ENCODE peak calls at places on chromosomes 12 and 14, in ten cellular contexts. Q is sigmoid colon, K is HCT116, S is transverse colon, M is stomach, P is suprapubic skin, R is vagina, Y is K562, J is GM12878, G is H1. I is an unnamed sample.

GRCh38 chr12:80622271-80622670 is 85.2 kb upstream of the MYF6 start:
- DNase-seq in Q (no peak), K (no peak), S (no peak), M (no peak), P (no peak), R (no peak), Y (no peak), J (no peak), G (no peak), I (no peak)

GRCh38 chr12:124295431-124296058 is 652 bp downstream of the RFLNA start:
- DNase-seq in Q (no peak), K (no peak), S (no peak), M (no peak), P (no peak), R (no peak), Y (no peak), J (no peak), G (peak), I (no peak)

GRCh38 chr12:46926536-46926935 is 100.7 kb upstream of the SLC38A4 start:
- DNase-seq in Q (no peak), K (no peak), S (no peak), M (no peak), P (no peak), R (no peak), Y (no peak), J (no peak), G (no peak), I (no peak)

GRCh38 chr12:4438834-4439596 is 6.6 kb downstream of the FGF6 start:
- DNase-seq in Q (no peak), K (no peak), S (no peak), M (no peak), P (no peak), R (no peak), Y (no peak), J (no peak), G (peak), I (no peak)

GRCh38 chr14:36069535-36069900 is 107.0 kb downstream of the PTCSC3 start:
- DNase-seq in Q (no peak), K (peak), S (no peak), M (peak), P (no peak), R (no peak), Y (peak), J (no peak), G (peak), I (no peak)

GRCh38 chr14:69643430-69644200 is 32.2 kb downstream of the SUSD6 start:
- DNase-seq in Q (peak), K (peak), S (peak), M (peak), P (no peak), R (no peak), Y (no peak), J (no peak), G (no peak), I (peak)

GRCh38 chr14:28678887-28679286 is 87.7 kb upstream of the FOXG1 start:
- DNase-seq in Q (no peak), K (no peak), S (no peak), M (no peak), P (no peak), R (no peak), Y (no peak), J (no peak), G (no peak), I (no peak)

GRCh38 chr14:69647216-69647615 is 35.8 kb downstream of the SUSD6 start:
- DNase-seq in Q (no peak), K (no peak), S (no peak), M (no peak), P (no peak), R (no peak), Y (no peak), J (no peak), G (no peak), I (no peak)

GRCh38 chr14:55535521-55536207 is 44.3 kb upstream of the KTN1 start:
- DNase-seq in Q (no peak), K (no peak), S (no peak), M (no peak), P (no peak), R (no peak), Y (no peak), J (no peak), G (no peak), I (no peak)

GRCh38 chr14:89198544-89199329 is 218.3 kb downstream of the FOXN3 start:
- DNase-seq in Q (no peak), K (no peak), S (no peak), M (peak), P (no peak), R (no peak), Y (no peak), J (no peak), G (no peak), I (no peak)
- TF ChIP-seq POLR2A in Q (no peak), K (no peak), S (no peak), M (no peak), P (no peak), R (no peak), Y (no peak), J (no peak), G (no peak), I (no peak)

DNA sequence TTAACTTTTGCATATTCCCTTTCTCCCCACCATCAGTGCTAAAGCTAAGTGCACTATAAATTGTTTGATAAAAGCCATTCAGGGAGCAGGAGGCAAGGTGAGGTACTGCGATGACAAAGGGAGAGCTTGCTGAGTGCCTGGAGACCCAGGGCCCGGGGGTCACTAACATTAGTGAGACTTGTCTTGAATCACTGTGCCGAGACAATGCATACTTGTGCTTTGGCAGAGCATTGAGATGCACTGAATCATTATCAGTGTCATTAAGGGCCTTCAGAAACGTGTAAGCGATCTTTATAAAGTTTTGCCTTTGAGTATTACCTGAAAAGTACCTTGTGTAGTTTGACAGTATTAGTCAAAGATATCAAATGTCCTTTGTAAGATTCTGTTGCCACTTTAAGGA is 447.5 kb downstream of the PCNX1 start:
- DNase-seq in Q (no peak), K (no peak), S (no peak), M (no peak), P (no peak), R (no peak), Y (no peak), J (no peak), G (no peak), I (no peak)
- H3K4me3 ChIP-seq in Q (no peak), K (no peak), S (no peak), M (no peak), P (no peak), R (no peak), Y (no peak), J (no peak), G (no peak), I (no peak)

GRCh38 chr12:127145929-127146789 is 1120.8 kb upstream of the TMEM132C start:
- DNase-seq in Q (peak), K (peak), S (peak), M (peak), P (peak), R (no peak), Y (peak), J (no peak), G (no peak), I (no peak)
- TF ChIP-seq POLR2AphosphoS5 in Q (peak), K (peak), S (peak), M (peak), P (no peak), R (peak), Y (peak), J (no peak), G (no peak), I (no peak)

DNA sequence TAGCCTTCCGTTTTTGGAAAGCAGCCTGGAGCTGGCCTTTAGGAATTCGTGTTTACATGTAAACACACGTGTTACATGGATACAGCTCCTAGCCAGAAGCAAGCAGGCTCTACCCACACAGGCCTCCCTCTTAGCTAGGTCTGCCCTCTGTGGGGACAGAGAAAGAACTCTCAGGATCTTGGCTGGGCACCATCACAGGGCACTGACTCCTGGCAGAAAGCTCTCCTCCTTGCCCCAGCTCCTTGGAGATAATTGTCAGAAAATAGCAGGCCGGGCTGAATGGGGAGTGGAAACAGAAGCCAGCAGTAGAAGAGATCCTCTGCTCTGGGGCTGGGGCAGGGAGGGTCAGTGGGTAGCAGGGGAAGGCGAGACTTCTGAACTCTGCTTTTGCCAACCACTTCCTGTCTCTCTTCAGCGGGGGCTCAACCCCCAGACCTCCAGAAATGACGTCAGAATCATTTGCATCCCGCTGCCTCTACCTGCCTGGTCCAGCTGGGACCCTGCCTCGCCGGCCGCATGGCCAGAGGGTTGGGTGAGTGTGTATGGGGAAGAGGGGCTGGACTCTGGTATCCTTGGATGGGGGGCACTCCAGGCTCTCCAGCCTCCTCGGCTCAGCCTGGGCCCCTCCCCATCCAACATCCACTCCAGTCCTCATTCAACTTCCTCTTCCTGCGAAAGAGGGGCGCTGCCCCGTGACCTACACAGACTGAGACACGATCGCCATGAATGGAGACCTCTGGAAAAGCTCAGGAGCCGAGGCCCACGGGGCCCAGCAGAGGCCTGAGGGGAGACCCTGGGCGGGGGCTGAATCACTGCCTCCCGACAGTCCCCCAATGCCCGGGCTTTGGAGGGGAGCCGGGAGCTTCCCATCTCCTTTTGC is 650 bp upstream of the HOXC4 start:
- DNase-seq in Q (no peak), K (no peak), S (no peak), M (no peak), P (no peak), R (no peak), Y (no peak), J (peak), G (no peak), I (no peak)
- TF ChIP-seq POLR2A in Q (no peak), K (no peak), S (no peak), M (no peak), P (no peak), R (no peak), Y (no peak), J (peak), G (no peak), I (no peak)

GRCh38 chr12:106341086-106341879 is 16.3 kb upstream of the POLR3B start:
- DNase-seq in Q (no peak), K (no peak), S (no peak), M (no peak), P (no peak), R (no peak), Y (no peak), J (no peak), G (no peak), I (no peak)

GRCh38 chr12:106345739-106346138 is 11.8 kb upstream of the POLR3B start:
- DNase-seq in Q (no peak), K (peak), S (no peak), M (peak), P (no peak), R (no peak), Y (peak), J (no peak), G (no peak), I (no peak)

GRCh38 chr12:106342397-106343212 is 14.9 kb upstream of the POLR3B start:
- DNase-seq in Q (peak), K (no peak), S (peak), M (peak), P (peak), R (no peak), Y (no peak), J (no peak), G (no peak), I (no peak)

GRCh38 chr12:106348411-106348810 is 9.1 kb upstream of the POLR3B start:
- DNase-seq in Q (no peak), K (no peak), S (no peak), M (no peak), P (no peak), R (no peak), Y (no peak), J (no peak), G (no peak), I (no peak)

GRCh38 chr12:106343213-106343509 is 14.4 kb upstream of the POLR3B start:
- DNase-seq in Q (no peak), K (no peak), S (no peak), M (no peak), P (no peak), R (no peak), Y (no peak), J (no peak), G (no peak), I (no peak)
- H3K4me3 ChIP-seq in Q (no peak), K (peak), S (no peak), M (no peak), P (peak), R (peak), Y (no peak), J (no peak), G (no peak), I (no peak)

GRCh38 chr12:64178122-64178521 is 44.0 kb downstream of the KICS2 start:
- DNase-seq in Q (no peak), K (no peak), S (no peak), M (no peak), P (no peak), R (no peak), Y (no peak), J (no peak), G (no peak), I (no peak)
- TF ChIP-seq POLR2AphosphoS5 in Q (no peak), K (no peak), S (no peak), M (no peak), P (no peak), R (no peak), Y (no peak), J (no peak), G (no peak), I (no peak)

DNA sequence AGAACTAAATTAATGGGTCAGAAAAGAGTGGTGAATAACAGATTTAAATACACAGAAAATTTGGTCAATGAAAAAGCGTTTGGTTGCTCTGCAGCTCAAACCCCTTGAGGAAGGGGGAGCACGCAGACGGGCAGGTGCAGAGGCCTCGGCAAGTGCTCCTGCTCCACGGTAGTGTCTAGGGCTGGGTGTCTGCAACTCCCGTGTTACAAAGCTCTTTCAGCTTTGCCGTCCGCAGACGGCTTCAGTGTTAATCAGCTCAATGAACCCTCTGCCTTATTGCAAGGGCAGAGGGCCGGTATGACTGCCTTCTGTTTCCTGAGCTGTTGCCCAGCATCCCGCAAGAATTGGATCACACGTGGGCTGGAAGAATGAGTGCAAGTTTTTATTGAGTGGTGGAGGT is 125.7 kb upstream of the TRHDE start:
- DNase-seq in Q (no peak), K (no peak), S (no peak), M (no peak), P (no peak), R (no peak), Y (no peak), J (no peak), G (no peak), I (no peak)
- TF ChIP-seq POLR2A in Q (no peak), K (no peak), S (no peak), M (no peak), P (no peak), R (no peak), Y (no peak), J (no peak), G (no peak), I (no peak)

GRCh38 chr12:113097716-113098427 is 37.7 kb downstream of the RASAL1 start:
- DNase-seq in Q (no peak), K (no peak), S (no peak), M (no peak), P (no peak), R (no peak), Y (peak), J (no peak), G (peak), I (peak)
- H3K4me3 ChIP-seq in Q (no peak), K (no peak), S (no peak), M (no peak), P (no peak), R (no peak), Y (no peak), J (no peak), G (no peak), I (peak)

DNA sequence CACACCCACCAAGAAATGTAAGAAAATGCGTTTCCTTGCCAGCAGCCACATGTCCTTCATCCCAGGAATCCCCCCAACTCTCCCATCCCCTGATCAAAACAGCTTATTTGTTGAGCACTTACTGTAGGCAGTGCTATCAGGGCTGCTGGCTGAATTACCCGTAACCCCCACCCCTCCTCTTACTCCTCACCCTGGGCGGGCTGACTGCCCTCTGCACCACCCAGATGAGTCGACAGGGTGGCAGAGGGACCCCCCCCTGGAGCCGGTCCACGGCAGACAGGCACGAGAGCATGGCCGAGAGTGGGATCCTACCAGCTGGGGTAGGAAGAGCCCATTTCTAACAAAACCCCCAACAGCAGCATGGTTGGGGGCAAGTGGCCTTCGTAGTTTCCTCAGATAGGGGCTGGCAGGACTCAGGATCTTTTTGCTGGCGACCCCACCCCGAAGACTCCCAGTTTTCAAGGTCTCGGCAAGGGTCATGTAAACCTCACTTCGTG is 1.1 kb upstream of the RHOF start:
- DNase-seq in Q (peak), K (no peak), S (peak), M (no peak), P (peak), R (no peak), Y (peak), J (no peak), G (no peak), I (no peak)
- TF ChIP-seq POLR2AphosphoS5 in Q (no peak), K (no peak), S (no peak), M (no peak), P (no peak), R (no peak), Y (no peak), J (no peak), G (no peak), I (no peak)

I was measured in breast epithelium.